ENCODE peak calls at places on chromosomes 4 and X, in five cellular contexts. A, V, U, R and B are unnamed samples.

GRCh38 chr4:66959207-66959606 is 586.1 kb downstream of the CENPC start:
- DNase-seq in A (no peak), V (no peak), U (no peak), R (no peak), B (no peak)

GRCh38 chr4:2472187-2472586 is 3.3 kb downstream of the RNF4 start:
- DNase-seq in A (no peak), V (no peak), U (no peak), R (no peak), B (no peak)

GRCh38 chr4:105436414-105436813 is 37.4 kb downstream of the PPA2 start:
- DNase-seq in A (no peak), V (no peak), U (no peak), R (no peak), B (no peak)

GRCh38 chr4:184317234-184317918 is 99.7 kb upstream of the ENPP6 start:
- DNase-seq in A (no peak), V (no peak), U (no peak), R (no peak), B (no peak)

GRCh38 chr4:135244605-135245146 is 1043.1 kb upstream of the PABPC4L start:
- DNase-seq in A (no peak), V (no peak), U (no peak), R (no peak), B (no peak)

GRCh38 chr4:95898226-95898625 is 58.3 kb downstream of the PDHA2 start:
- DNase-seq in A (no peak), V (no peak), U (no peak), R (no peak), B (no peak)

GRCh38 chrX:12819231-12819630 is 28.0 kb downstream of the PRPS2 start:
- DNase-seq in A (no peak), V (no peak), U (no peak), R (no peak), B (no peak)

GRCh38 chrX:7574325-7574724 is 268.6 kb upstream of the VCX start:
- DNase-seq in A (no peak), V (no peak), U (peak), R (no peak), B (no peak)

GRCh38 chr4:175932116-175932515 is 120.1 kb upstream of the GPM6A start:
- DNase-seq in A (no peak), V (no peak), U (no peak), R (no peak), B (no peak)

GRCh38 chr4:8117278-8117682 is 41.3 kb downstream of the ABLIM2 start:
- DNase-seq in A (peak), V (no peak), U (peak), R (peak), B (peak)

GRCh38 chrX:69556094-69557011 is 52.2 kb downstream of the NALF2 start:
- DNase-seq in A (peak), V (no peak), U (peak), R (no peak), B (no peak)

GRCh38 chr4:118268780-118269179 is 84.0 kb downstream of the PRSS12 start:
- DNase-seq in A (no peak), V (no peak), U (no peak), R (no peak), B (no peak)

GRCh38 chrX:39815621-39816020 is 282.1 kb downstream of the BCOR start:
- DNase-seq in A (peak), V (no peak), U (peak), R (no peak), B (no peak)

GRCh38 chr4:1323635-1324442 is 23.2 kb upstream of the UVSSA start:
- DNase-seq in A (peak), V (no peak), U (no peak), R (no peak), B (no peak)

GRCh38 chr4:167629272-167629671 is 395.0 kb upstream of the SPOCK3 start:
- DNase-seq in A (no peak), V (no peak), U (no peak), R (no peak), B (no peak)

GRCh38 chr4:75672461-75673026 is 667 bp downstream of the G3BP2 start:
- DNase-seq in A (peak), V (peak), U (peak), R (peak), B (peak)

GRCh38 chr4:174549696-174550095 is 27.4 kb upstream of the HPGD start:
- DNase-seq in A (peak), V (no peak), U (no peak), R (no peak), B (peak)

GRCh38 chr4:4735136-4735754 is 124.2 kb upstream of the MSX1 start:
- DNase-seq in A (no peak), V (no peak), U (no peak), R (no peak), B (no peak)

GRCh38 chr4:22454955-22455354 is 60.9 kb downstream of the ADGRA3 start:
- DNase-seq in A (peak), V (no peak), U (no peak), R (no peak), B (no peak)

GRCh38 chr4:83731609-83732008 is 195.7 kb downstream of the GPAT3 start:
- DNase-seq in A (no peak), V (no peak), U (peak), R (no peak), B (no peak)

GRCh38 chrX:1316527-1316926 is 20.1 kb upstream of the IL3RA start:
- DNase-seq in A (no peak), V (peak), U (no peak), R (no peak), B (no peak)

GRCh38 chr4:42612898-42613297 is 44.0 kb downstream of the ATP8A1 start:
- DNase-seq in A (no peak), V (no peak), U (no peak), R (no peak), B (no peak)

GRCh38 chr4:81109356-81109755 is 78.8 kb downstream of the BMP3 start:
- DNase-seq in A (no peak), V (no peak), U (no peak), R (no peak), B (no peak)

GRCh38 chrX:13092455-13092941 is 48.1 kb upstream of the FAM9C start:
- DNase-seq in A (no peak), V (no peak), U (no peak), R (no peak), B (no peak)

GRCh38 chr4:74455361-74456055 is 10.6 kb downstream of the AREG start:
- DNase-seq in A (peak), V (no peak), U (no peak), R (no peak), B (no peak)

GRCh38 chr4:38046735-38047487 is 86.7 kb downstream of the PTTG2 start:
- DNase-seq in A (peak), V (no peak), U (peak), R (no peak), B (no peak)

GRCh38 chr4:148166132-148166531 is 276.1 kb downstream of the NR3C2 start:
- DNase-seq in A (peak), V (peak), U (no peak), R (no peak), B (no peak)

GRCh38 chr4:73387552-73387951 is 16.5 kb upstream of the ALB start:
- DNase-seq in A (no peak), V (no peak), U (no peak), R (no peak), B (no peak)

GRCh38 chr4:150007512-150007911 is 70.7 kb upstream of the DCLK2 start:
- DNase-seq in A (no peak), V (no peak), U (no peak), R (no peak), B (no peak)

GRCh38 chr4:53557601-53558000 is 33.7 kb downstream of the LNX1 start:
- DNase-seq in A (no peak), V (no peak), U (no peak), R (no peak), B (no peak)
- H3K4me3 ChIP-seq in A (no peak), V (no peak), U (no peak), R (no peak), B (no peak)

DNA sequence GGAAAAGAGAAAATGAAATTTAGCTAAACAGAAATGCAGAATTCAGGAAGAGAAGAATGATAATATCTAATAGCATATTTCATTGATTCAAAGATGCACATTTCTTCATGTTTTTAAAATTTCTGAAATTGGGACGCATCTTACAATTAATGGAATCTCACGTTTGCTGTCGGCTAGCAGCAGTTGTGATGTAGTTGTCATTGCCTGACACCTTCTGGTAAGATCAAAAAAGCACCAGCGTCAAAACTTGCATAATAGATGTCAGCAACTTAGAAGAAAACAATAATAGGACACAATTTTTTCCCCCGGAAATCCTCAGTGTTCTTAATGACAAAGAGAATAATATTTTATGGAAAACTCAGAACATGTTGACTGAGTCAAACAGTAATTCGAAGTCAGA is 29.8 kb upstream of the SLC7A3 start:
- DNase-seq in A (peak), V (no peak), U (peak), R (no peak), B (no peak)
- TF ChIP-seq CTCF in A (no peak), V (no peak), U (peak), R (no peak), B (peak)

GRCh38 chrX:45228126-45228525 is 27.4 kb upstream of the DIPK2B start:
- DNase-seq in A (no peak), V (no peak), U (no peak), R (no peak), B (no peak)

GRCh38 chrX:45232139-45232538 is 31.5 kb upstream of the DIPK2B start:
- DNase-seq in A (no peak), V (no peak), U (no peak), R (no peak), B (no peak)

GRCh38 chrX:45229348-45229747 is 28.7 kb upstream of the DIPK2B start:
- DNase-seq in A (no peak), V (no peak), U (no peak), R (no peak), B (no peak)

GRCh38 chrX:45233541-45233940 is 32.9 kb upstream of the DIPK2B start:
- DNase-seq in A (no peak), V (no peak), U (no peak), R (no peak), B (no peak)

DNA sequence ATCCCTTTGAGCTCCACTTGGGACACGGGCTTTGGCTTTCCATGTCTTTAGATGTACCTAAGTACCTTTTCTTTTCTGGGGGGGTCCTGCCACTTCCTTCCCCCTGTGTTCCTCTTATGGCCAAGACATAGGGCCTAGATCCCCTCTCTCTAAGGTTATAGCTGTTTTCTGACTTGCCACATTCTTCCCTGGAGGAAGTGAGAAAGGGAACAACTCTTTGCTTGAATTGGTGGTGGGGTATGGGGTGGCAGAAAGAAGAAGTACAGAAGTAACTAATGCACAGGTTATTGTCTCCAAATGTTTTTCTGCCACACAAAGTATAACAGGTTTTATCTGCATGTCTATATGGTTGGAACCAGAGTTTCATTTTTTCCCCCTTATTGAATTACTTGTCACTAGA is 29.7 kb upstream of the DIPK2B start:
- DNase-seq in A (no peak), V (no peak), U (no peak), R (no peak), B (no peak)
- H3K4me3 ChIP-seq in A (no peak), V (no peak), U (no peak), R (no peak), B (no peak)

DNA sequence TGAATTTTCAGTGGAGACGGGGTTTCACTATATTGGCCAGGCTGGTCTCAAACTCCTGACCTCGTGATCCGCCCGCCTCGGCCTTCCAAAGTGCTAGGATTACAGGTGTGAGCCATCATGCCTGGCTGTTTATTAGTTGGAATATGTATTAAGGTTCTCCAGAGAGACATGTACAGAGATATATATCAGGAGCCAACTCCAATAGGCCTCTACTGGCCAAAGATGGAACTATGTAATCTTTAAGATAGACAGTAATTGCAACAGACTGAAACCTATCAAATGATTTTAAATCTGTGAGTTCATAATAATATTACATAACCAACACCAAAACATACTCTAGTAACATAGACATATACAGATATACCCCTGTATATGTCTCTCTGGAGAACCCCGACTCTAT is 5.8 kb upstream of the DMP1 start:
- DNase-seq in A (no peak), V (no peak), U (no peak), R (no peak), B (no peak)
- TF ChIP-seq CTCF in A (no peak), V (no peak), U (no peak), R (no peak), B (no peak)

DNA sequence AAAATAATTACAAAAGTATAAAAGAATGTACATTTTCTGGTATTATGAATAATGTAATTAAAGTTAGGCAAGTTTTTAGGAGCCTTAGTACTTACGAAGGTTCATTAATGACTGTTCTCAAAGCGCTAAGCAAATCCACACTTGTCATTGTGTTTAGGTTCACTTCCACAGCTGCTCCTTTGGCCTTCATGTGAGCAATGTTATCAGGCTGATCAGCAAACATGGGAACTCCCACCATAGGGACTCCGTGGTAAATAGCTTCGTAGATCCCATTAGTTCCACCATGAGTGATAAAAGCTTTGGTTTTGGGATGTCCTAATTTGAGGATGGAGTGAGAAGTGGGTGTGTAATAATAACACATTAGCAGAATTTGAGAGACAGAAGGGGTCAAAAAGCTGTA is 45.1 kb downstream of the UGT2A2 start:
- DNase-seq in A (no peak), V (no peak), U (no peak), R (no peak), B (no peak)
- H3K4me3 ChIP-seq in A (no peak), V (no peak), U (no peak), R (no peak), B (no peak)

GRCh38 chr4:129138762-129139496 is 43.0 kb downstream of the C4orf33 start:
- DNase-seq in A (no peak), V (no peak), U (no peak), R (no peak), B (peak)

GRCh38 chr4:129140521-129140920 is 44.6 kb downstream of the C4orf33 start:
- DNase-seq in A (peak), V (no peak), U (no peak), R (no peak), B (no peak)

GRCh38 chr4:129131343-129131742 is 35.4 kb downstream of the C4orf33 start:
- DNase-seq in A (no peak), V (no peak), U (no peak), R (no peak), B (no peak)

GRCh38 chr4:129136433-129136832 is 40.5 kb downstream of the C4orf33 start:
- DNase-seq in A (no peak), V (no peak), U (no peak), R (no peak), B (no peak)
- TF ChIP-seq CTCF in A (no peak), V (no peak), U (no peak), R (no peak), B (no peak)

GRCh38 chr4:27088491-27088890 is 227.8 kb downstream of the STIM2 start:
- DNase-seq in A (no peak), V (no peak), U (no peak), R (peak), B (no peak)

GRCh38 chr4:27082786-27083185 is 222.1 kb downstream of the STIM2 start:
- DNase-seq in A (no peak), V (no peak), U (no peak), R (no peak), B (no peak)

GRCh38 chr4:27087306-27088045 is 226.8 kb downstream of the STIM2 start:
- DNase-seq in A (no peak), V (no peak), U (no peak), R (no peak), B (no peak)

GRCh38 chr4:27081675-27082579 is 221.3 kb downstream of the STIM2 start:
- DNase-seq in A (no peak), V (no peak), U (no peak), R (no peak), B (no peak)

GRCh38 chr4:27084685-27085356 is 224.2 kb downstream of the STIM2 start:
- DNase-seq in A (peak), V (no peak), U (peak), R (peak), B (no peak)
- H3K4me3 ChIP-seq in A (peak), V (peak), U (no peak), R (peak), B (peak)

GRCh38 chrX:48649109-48649508 is 34.5 kb upstream of the WAS start:
- DNase-seq in A (no peak), V (no peak), U (peak), R (no peak), B (no peak)

GRCh38 chrX:48645669-48646068 is 37.9 kb upstream of the WAS start:
- DNase-seq in A (no peak), V (no peak), U (no peak), R (no peak), B (no peak)

DNA sequence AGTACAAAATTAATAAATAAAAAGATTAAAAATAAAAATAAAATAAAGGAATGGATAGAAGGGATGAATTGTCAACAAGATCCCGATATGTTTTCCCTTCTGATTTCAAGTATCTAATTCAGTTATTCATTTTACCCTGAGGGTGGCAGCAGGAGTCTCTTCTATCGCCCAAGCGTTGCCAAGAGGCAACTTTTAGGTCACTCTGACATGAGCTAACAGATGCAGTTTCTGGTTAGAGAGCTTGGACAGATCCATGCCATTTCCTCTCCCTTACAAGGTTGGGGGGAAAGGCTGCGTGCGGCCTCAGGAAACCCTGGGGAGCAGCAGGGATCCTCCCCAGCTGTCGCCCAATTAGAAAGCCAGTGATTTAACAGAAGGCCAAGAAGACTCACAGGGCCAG is 35.3 kb upstream of the WAS start:
- DNase-seq in A (peak), V (peak), U (peak), R (peak), B (peak)
- TF ChIP-seq CTCF in A (peak), V (peak), U (peak), R (no peak), B (peak)

GRCh38 chr4:82437285-82438005 is 7.1 kb downstream of the ENOPH1 start:
- DNase-seq in A (peak), V (no peak), U (no peak), R (no peak), B (no peak)
- H3K4me3 ChIP-seq in A (no peak), V (no peak), U (no peak), R (no peak), B (no peak)